ENCODE peak calls at places on chromosomes 13 and 19, in eight cellular contexts. N is NCI-H2081 treated with DMSO at 0.1 percent for 48 hours, W is HS-5, H is GM03348, Z is NCI-H146, P is brain pericyte, A is EH, V is H54. T is an unnamed sample.

GRCh38 chr13:25727776-25728175 is 324.0 kb downstream of the SHISA2 start:
- DNase-seq in N (no peak), W (no peak), H (no peak), Z (no peak), P (no peak), A (no peak), V (no peak), T (no peak)

GRCh38 chr13:59566544-59566943 is 597.2 kb downstream of the DIAPH3 start:
- DNase-seq in N (no peak), W (no peak), H (no peak), Z (no peak), P (no peak), A (no peak), V (no peak), T (no peak)

GRCh38 chr13:60425332-60425731 is 28.3 kb downstream of the TDRD3 start:
- DNase-seq in N (no peak), W (no peak), H (no peak), Z (no peak), P (no peak), A (no peak), V (no peak), T (no peak)

GRCh38 chr19:9321338-9321737 is 2.6 kb upstream of the ZNF559 start:
- DNase-seq in N (no peak), W (no peak), H (no peak), Z (no peak), P (no peak), A (no peak), V (no peak), T (no peak)

GRCh38 chr13:97456047-97456446 is 22.1 kb downstream of the RAP2A start:
- DNase-seq in N (no peak), W (no peak), H (no peak), Z (no peak), P (no peak), A (no peak), V (no peak), T (no peak)

GRCh38 chr13:98450495-98451167 is 126.3 kb downstream of the STK24 start:
- DNase-seq in N (no peak), W (no peak), H (no peak), Z (no peak), P (no peak), A (peak; percentile 30), V (no peak), T (peak; percentile 39)

GRCh38 chr19:531753-532571 is at the start of gene CDC34:
- DNase-seq in N (no peak), W (no peak), H (peak; percentile 54), Z (no peak), P (no peak), A (no peak), V (no peak), T (peak; percentile 24)

GRCh38 chr13:19596960-19597361 is 35.6 kb upstream of the TPTE2 start:
- DNase-seq in N (no peak), W (no peak), H (no peak), Z (no peak), P (no peak), A (peak; percentile 46), V (peak; percentile 58), T (no peak)

GRCh38 chr13:113597386-113598080 is 13.0 kb downstream of the TFDP1 start:
- DNase-seq in N (no peak), W (no peak), H (no peak), Z (no peak), P (no peak), A (no peak), V (no peak), T (no peak)

GRCh38 chr19:55546822-55547614 is 1.7 kb upstream of the SBK3 start:
- DNase-seq in N (no peak), W (no peak), H (peak; percentile 69), Z (no peak), P (no peak), A (peak; percentile 85), V (peak; percentile 95), T (no peak)

GRCh38 chr13:109412232-109412935 is 374.0 kb downstream of the IRS2 start:
- DNase-seq in N (no peak), W (no peak), H (peak; percentile 60), Z (peak; percentile 54), P (peak; percentile 2), A (peak; percentile 31), V (no peak), T (peak; percentile 42)

GRCh38 chr19:19259741-19260140 is 13.4 kb downstream of the TM6SF2 start:
- DNase-seq in N (peak; percentile 8), W (no peak), H (no peak), Z (peak; percentile 38), P (no peak), A (peak; percentile 31), V (peak; percentile 91), T (no peak)

GRCh38 chr19:30102239-30102638 is 160.2 kb downstream of the URI1 start:
- DNase-seq in N (no peak), W (no peak), H (no peak), Z (no peak), P (no peak), A (no peak), V (no peak), T (no peak)

GRCh38 chr13:73544175-73544574 is 485.4 kb downstream of the KLF5 start:
- DNase-seq in N (no peak), W (no peak), H (no peak), Z (no peak), P (no peak), A (no peak), V (no peak), T (no peak)

GRCh38 chr19:38690832-38691231 is 43.4 kb downstream of the ACTN4 start:
- DNase-seq in N (no peak), W (no peak), H (no peak), Z (no peak), P (no peak), A (peak; percentile 31), V (no peak), T (no peak)

GRCh38 chr19:48608798-48609263 is 2.3 kb downstream of the SPACA4 start:
- DNase-seq in N (no peak), W (no peak), H (peak; percentile 74), Z (peak; percentile 83), P (no peak), A (peak; percentile 62), V (peak; percentile 62), T (no peak)

GRCh38 chr19:39196320-39196719 is 444 bp upstream of the NCCRP1 start:
- DNase-seq in N (no peak), W (no peak), H (no peak), Z (no peak), P (no peak), A (no peak), V (no peak), T (no peak)

GRCh38 chr13:103403814-103404213 is 337.6 kb upstream of the SLC10A2 start:
- DNase-seq in N (no peak), W (no peak), H (no peak), Z (peak; percentile 70), P (no peak), A (no peak), V (no peak), T (no peak)

GRCh38 chr19:3094638-3095374 is 644 bp downstream of the GNA11 start:
- DNase-seq in N (no peak), W (no peak), H (no peak), Z (no peak), P (no peak), A (peak; percentile 32), V (no peak), T (no peak)